ENCODE peak calls at places on chromosome 13, in nine cellular contexts. M is PC-9, G is mesothelial cell of epicardium, N is choroid plexus epithelial cell, F is IMR-90, C is AG10803, Z is tibial artery, O is left lung, I is prostate gland. H is an unnamed sample.

GRCh38 chr13:30737511-30738342 is 2.4 kb downstream of the ALOX5AP start:
- DNase-seq in M (no peak), G (no peak), N (no peak), F (no peak), C (no peak), Z (no peak), O (no peak), I (no peak), H (no peak)

GRCh38 chr13:74288361-74288911 is 154.2 kb upstream of the KLF12 start:
- DNase-seq in M (no peak), G (no peak), N (no peak), F (no peak), C (no peak), Z (no peak), O (peak; percentile 28), I (peak; percentile 21), H (no peak)

GRCh38 chr13:31913459-31913858 is 118.1 kb upstream of the FRY start:
- DNase-seq in M (no peak), G (no peak), N (no peak), F (no peak), C (peak; percentile 76), Z (no peak), O (no peak), I (no peak), H (no peak)

GRCh38 chr13:98454389-98454881 is 122.5 kb downstream of the STK24 start:
- DNase-seq in M (no peak), G (no peak), N (peak; percentile 92), F (peak; percentile 94), C (peak; percentile 97), Z (no peak), O (no peak), I (peak; percentile 50), H (no peak)

GRCh38 chr13:94716016-94716415 is 3.7 kb upstream of the SOX21 start:
- DNase-seq in M (no peak), G (no peak), N (peak; percentile 28), F (no peak), C (no peak), Z (no peak), O (no peak), I (no peak), H (no peak)

GRCh38 chr13:46327256-46327655 is 59.8 kb downstream of the RUBCNL start:
- DNase-seq in M (no peak), G (no peak), N (no peak), F (no peak), C (no peak), Z (no peak), O (no peak), I (no peak), H (no peak)

GRCh38 chr13:43132228-43132627 is 108.8 kb downstream of the DNAJC15 start:
- DNase-seq in M (peak; percentile 27), G (no peak), N (peak; percentile 78), F (peak; percentile 36), C (no peak), Z (no peak), O (no peak), I (peak; percentile 27), H (peak; percentile 42)

GRCh38 chr13:50910483-50910805 is 853 bp downstream of the RNASEH2B start:
- DNase-seq in M (peak; percentile 38), G (peak; percentile 42), N (peak; percentile 37), F (peak; percentile 42), C (peak; percentile 48), Z (peak; percentile 31), O (no peak), I (no peak), H (no peak)

GRCh38 chr13:24041822-24042221 is 118.7 kb upstream of the SPATA13 start:
- DNase-seq in M (no peak), G (no peak), N (no peak), F (no peak), C (no peak), Z (no peak), O (no peak), I (no peak), H (no peak)

GRCh38 chr13:87677334-87678234 is 6.4 kb downstream of the SLITRK5 start:
- DNase-seq in M (peak; percentile 22), G (no peak), N (no peak), F (no peak), C (no peak), Z (no peak), O (peak; percentile 85), I (no peak), H (peak; percentile 22)

GRCh38 chr13:23618341-23618740 is 48.1 kb downstream of the TNFRSF19 start:
- DNase-seq in M (no peak), G (no peak), N (peak; percentile 99), F (peak; percentile 98), C (peak; percentile 94), Z (no peak), O (no peak), I (no peak), H (no peak)

GRCh38 chr13:78020861-78021260 is 102.2 kb upstream of the EDNRB start:
- DNase-seq in M (no peak), G (no peak), N (no peak), F (no peak), C (no peak), Z (no peak), O (no peak), I (no peak), H (no peak)

GRCh38 chr13:83881917-83882625 is at the start of gene SLITRK1:
- DNase-seq in M (no peak), G (peak; percentile 92), N (peak; percentile 70), F (peak; percentile 19), C (peak; percentile 52), Z (no peak), O (peak; percentile 49), I (no peak), H (peak; percentile 36)

GRCh38 chr13:102724923-102725322 is 30.1 kb upstream of the METTL21C start:
- DNase-seq in M (peak; percentile 12), G (no peak), N (peak; percentile 90), F (peak; percentile 24), C (peak; percentile 83), Z (no peak), O (no peak), I (no peak), H (no peak)

GRCh38 chr13:44763604-44764311 is 187.6 kb upstream of the TSC22D1 start:
- DNase-seq in M (no peak), G (no peak), N (peak; percentile 30), F (no peak), C (no peak), Z (no peak), O (no peak), I (peak; percentile 32), H (peak; percentile 57)

GRCh38 chr13:84896128-84896527 is 903.1 kb downstream of the SLITRK6 start:
- DNase-seq in M (peak; percentile 44), G (peak; percentile 58), N (peak; percentile 82), F (peak; percentile 61), C (peak; percentile 49), Z (no peak), O (peak; percentile 29), I (no peak), H (peak; percentile 55)

DNA sequence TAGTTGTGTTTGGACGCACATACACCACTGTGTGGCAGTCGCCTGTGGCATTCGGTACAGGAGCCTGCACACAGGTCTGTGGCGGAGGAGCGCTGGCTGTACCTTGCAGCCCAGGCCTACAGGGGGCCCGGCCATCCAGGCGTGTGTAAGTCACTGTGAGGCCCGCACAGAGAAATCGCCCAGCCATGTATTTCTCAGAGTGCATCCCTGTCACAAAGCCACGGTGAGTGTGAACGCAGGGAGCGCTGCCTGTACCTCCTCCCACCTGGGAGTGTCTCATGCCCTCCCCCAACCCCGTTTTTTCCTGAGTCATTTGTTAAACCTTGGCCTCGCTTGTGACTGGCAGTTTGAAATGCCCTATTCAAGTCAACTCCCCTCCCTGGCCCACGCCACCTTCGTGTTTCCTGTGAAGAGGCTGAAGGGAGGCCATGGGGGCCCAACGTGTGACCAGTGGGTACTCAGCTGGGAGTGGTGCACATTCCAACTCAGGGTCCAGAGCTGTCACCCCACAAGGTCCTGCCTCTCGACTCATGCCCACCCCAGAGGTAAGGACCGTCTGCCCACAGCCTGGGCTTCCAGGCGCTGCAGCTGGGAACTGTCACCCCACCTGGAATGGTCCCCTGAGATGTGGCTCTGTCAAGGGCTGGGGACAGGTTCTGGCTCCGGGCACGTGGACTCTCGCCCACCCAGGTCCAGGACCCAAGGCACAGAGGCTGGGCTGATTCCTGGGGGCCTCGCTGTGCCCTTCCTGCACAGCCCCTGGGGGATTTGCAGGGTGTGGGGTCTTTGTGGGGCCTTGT is 11.6 kb upstream of the RASA3 start:
- DNase-seq in M (no peak), G (no peak), N (no peak), F (no peak), C (no peak), Z (no peak), O (peak; percentile 52), I (no peak), H (peak; percentile 71)
- TF ChIP-seq CTCF in M (peak; percentile 42), G (no peak), N (peak; percentile 20), F (no peak), C (no peak), Z (no peak), O (no peak), I (no peak), H (no peak)

GRCh38 chr13:93116809-93117208 is 109.8 kb upstream of the GPC6 start:
- DNase-seq in M (no peak), G (no peak), N (peak; percentile 15), F (no peak), C (no peak), Z (no peak), O (no peak), I (no peak), H (no peak)
- TF ChIP-seq CTCF in M (peak; percentile 29), G (no peak), N (no peak), F (no peak), C (no peak), Z (no peak), O (no peak), I (no peak), H (no peak)

GRCh38 chr13:113951246-113951999 is 22.5 kb downstream of the C13orf46 start:
- DNase-seq in M (peak; percentile 86), G (peak; percentile 62), N (peak; percentile 83), F (peak; percentile 45), C (peak; percentile 83), Z (peak; percentile 84), O (peak; percentile 95), I (peak; percentile 85), H (peak; percentile 90)
- TF ChIP-seq CTCF in M (peak; percentile 89), G (peak; percentile 21), N (peak; percentile 85), F (peak; percentile 65), C (peak; percentile 80), Z (peak; percentile 90), O (peak; percentile 84), I (peak; percentile 98), H (peak; percentile 82)

DNA sequence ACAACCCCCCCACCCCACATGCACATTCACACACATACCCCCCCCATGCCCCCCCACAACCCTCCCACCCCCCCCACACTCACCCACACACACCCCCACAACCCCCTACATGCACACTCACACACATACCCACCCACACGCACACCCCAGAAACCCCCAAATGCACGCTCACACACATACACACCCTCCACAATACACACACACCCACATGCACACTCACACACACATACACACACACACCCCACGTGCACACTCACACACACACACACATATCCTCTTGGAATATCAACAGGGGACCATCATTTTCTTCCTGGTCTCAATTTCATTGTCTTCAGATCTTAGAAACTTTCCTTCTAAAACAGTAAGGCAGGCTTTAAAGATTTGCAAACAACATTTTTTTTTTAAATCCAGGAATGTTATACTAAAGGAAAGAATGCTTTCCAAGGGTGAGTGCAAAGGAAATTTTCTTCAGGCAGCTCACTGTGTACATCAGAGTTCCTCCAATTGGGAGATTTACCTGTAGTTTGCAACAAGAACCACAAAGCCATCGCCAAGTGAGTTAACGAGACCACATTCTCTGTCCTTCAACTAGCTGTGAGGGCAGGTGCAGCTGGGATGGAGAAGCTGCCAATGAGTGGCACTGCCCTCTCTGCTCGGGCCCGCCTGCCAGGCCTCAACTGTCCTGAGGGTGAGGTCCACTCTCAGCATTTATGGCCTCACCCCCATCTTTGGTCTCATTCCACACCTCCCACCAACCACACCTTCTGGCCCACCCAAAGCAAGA is 53.0 kb downstream of the MRPL57 start:
- DNase-seq in M (no peak), G (no peak), N (no peak), F (no peak), C (no peak), Z (no peak), O (no peak), I (no peak), H (no peak)
- TF ChIP-seq CTCF in M (no peak), G (no peak), N (no peak), F (no peak), C (no peak), Z (no peak), O (no peak), I (no peak), H (no peak)

H was measured in GM13976.